ENCODE peak calls at places on chromosome X, in five cellular contexts. T is cardiac muscle cell, R is lung, U is heart left ventricle, O is Peyer's patch. N is an unnamed sample.

GRCh38 chrX:107678957-107679740 is 50.8 kb downstream of the PRPS1 start:
- DNase-seq in T (peak; percentile 87), R (peak; percentile 56), U (peak; percentile 78), O (peak; percentile 88), N (peak; percentile 49)

GRCh38 chrX:108736509-108737479 is at the start of gene IRS4:
- DNase-seq in T (peak; percentile 27), R (no peak), U (no peak), O (no peak), N (no peak)

GRCh38 chrX:133229361-133229760 is 11.2 kb upstream of the TFDP3 start:
- DNase-seq in T (no peak), R (no peak), U (no peak), O (no peak), N (no peak)

GRCh38 chrX:77505227-77505626 is 58.0 kb downstream of the FGF16 start:
- DNase-seq in T (peak; percentile 72), R (no peak), U (no peak), O (no peak), N (no peak)

GRCh38 chrX:39000802-39001201 is 199.5 kb downstream of the MID1IP1 start:
- DNase-seq in T (no peak), R (no peak), U (no peak), O (no peak), N (no peak)

GRCh38 chrX:45323387-45323786 is 122.7 kb upstream of the DIPK2B start:
- DNase-seq in T (no peak), R (no peak), U (no peak), O (no peak), N (no peak)

GRCh38 chrX:37825225-37825842 is 22.0 kb downstream of the DYNLT3 start:
- DNase-seq in T (peak; percentile 51), R (peak; percentile 37), U (no peak), O (peak; percentile 65), N (peak; percentile 57)

GRCh38 chrX:38796926-38797325 is 4.3 kb upstream of the MID1IP1 start:
- DNase-seq in T (peak; percentile 24), R (no peak), U (no peak), O (no peak), N (no peak)

GRCh38 chrX:16848541-16848940 is 21.6 kb downstream of the RBBP7 start:
- DNase-seq in T (no peak), R (no peak), U (no peak), O (no peak), N (no peak)

GRCh38 chrX:115533485-115533884 is 27.5 kb upstream of the PLS3 start:
- DNase-seq in T (peak; percentile 67), R (no peak), U (no peak), O (no peak), N (no peak)

GRCh38 chrX:38561951-38562719 is 793 bp downstream of the TSPAN7 start:
- DNase-seq in T (no peak), R (peak; percentile 29), U (peak; percentile 30), O (peak; percentile 17), N (no peak)

GRCh38 chrX:11757729-11758399 is at the start of gene MSL3:
- DNase-seq in T (peak; percentile 78), R (peak; percentile 53), U (peak; percentile 70), O (peak; percentile 48), N (peak; percentile 45)

GRCh38 chrX:40273356-40274050 is 175.7 kb upstream of the BCOR start:
- DNase-seq in T (peak; percentile 51), R (no peak), U (peak; percentile 40), O (no peak), N (no peak)

GRCh38 chrX:153726286-153727107 is 1.8 kb downstream of the ABCD1 start:
- DNase-seq in T (peak; percentile 51), R (peak; percentile 60), U (peak; percentile 68), O (peak; percentile 85), N (peak; percentile 13)
- H3K4me1 ChIP-seq in T (peaks cover 16% of the 10 kb centered on the region), R (peaks cover 9% of the 10 kb centered on the region), U (peaks cover 49% of the 10 kb centered on the region), O (peaks cover 14% of the 10 kb centered on the region), N (peaks cover 31% of the 10 kb centered on the region)

DNA sequence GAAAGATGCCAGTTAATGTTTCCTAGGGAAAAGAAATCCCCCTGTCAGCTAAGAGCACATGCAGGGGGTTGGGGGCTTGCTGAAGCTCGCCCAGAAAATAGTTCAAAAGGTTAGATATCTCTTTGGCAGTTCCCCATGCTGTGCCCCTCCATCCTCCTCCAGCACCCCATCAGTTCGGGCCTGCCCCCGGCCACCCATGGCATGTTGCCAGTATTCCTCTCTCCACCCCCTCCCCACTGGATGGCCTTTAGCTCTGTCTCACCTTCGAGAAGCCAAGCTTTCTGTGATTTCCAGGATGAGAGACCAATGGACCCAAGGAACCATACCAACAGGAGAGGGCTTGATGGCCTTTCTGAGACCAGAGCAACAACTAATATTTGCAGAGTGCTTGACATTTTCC is 5.2 kb downstream of the RAB33A start:
- DNase-seq in T (no peak), R (peak; percentile 19), U (no peak), O (no peak), N (no peak)
- H3K36me3 ChIP-seq in T (no peaks in the 10 kb centered on the region), R (no peaks in the 10 kb centered on the region), U (no peaks in the 10 kb centered on the region), O (no peaks in the 10 kb centered on the region), N (no peaks in the 10 kb centered on the region)

DNA sequence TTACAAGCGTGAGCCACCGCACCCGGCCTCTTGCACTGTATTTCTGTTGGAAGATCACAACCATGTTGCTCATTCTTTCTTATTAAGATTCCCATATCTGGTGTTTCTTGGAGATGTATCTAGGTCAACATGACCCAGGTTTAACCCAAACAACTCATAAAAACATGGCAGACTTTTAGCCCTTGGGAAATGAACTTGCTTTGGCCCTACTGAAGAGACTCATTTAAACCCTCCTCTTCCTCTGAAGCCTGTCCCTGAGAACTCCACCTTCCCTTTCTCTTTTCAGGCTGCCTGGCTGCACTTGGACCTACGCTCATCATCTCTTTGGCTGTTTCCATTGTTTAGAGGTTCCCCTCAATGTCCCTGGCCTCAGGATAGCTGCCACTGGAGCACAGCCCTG is 22.8 kb upstream of the OPN1LW start:
- DNase-seq in T (no peak), R (no peak), U (no peak), O (no peak), N (no peak)
- H3K4me1 ChIP-seq in T (no peaks in the 10 kb centered on the region), R (no peaks in the 10 kb centered on the region), U (peaks cover 4% of the 10 kb centered on the region), O (no peaks in the 10 kb centered on the region), N (peaks cover 30% of the 10 kb centered on the region)

GRCh38 chrX:7052541-7052940 is 95.0 kb upstream of the STS start:
- DNase-seq in T (no peak), R (no peak), U (no peak), O (no peak), N (no peak)
- H3K36me3 ChIP-seq in T (peaks cover 7% of the 10 kb centered on the region), R (peaks cover 20% of the 10 kb centered on the region), U (peaks cover 16% of the 10 kb centered on the region), O (no peaks in the 10 kb centered on the region), N (no peaks in the 10 kb centered on the region)

GRCh38 chrX:31098081-31098480 is 26.2 kb upstream of the FTHL17 start:
- DNase-seq in T (no peak), R (no peak), U (no peak), O (no peak), N (no peak)

GRCh38 chrX:31099536-31100090 is 27.8 kb upstream of the FTHL17 start:
- DNase-seq in T (no peak), R (no peak), U (no peak), O (no peak), N (no peak)
- H3K4me1 ChIP-seq in T (no peaks in the 10 kb centered on the region), R (no peaks in the 10 kb centered on the region), U (no peaks in the 10 kb centered on the region), O (no peaks in the 10 kb centered on the region), N (no peaks in the 10 kb centered on the region)

N was measured in CD8-positive, alpha-beta T cell.